ENCODE peak calls at places on chromosomes 12 and 14, in seven cellular contexts. T, K, L, H, E, J and X are unnamed samples.

GRCh38 chr12:91326043-91327027 is 143.7 kb upstream of the DCN start:
- DNase-seq in T (peak; percentile 52), K (peak; percentile 39), L (peak; percentile 65), H (peak; percentile 84), E (peak; percentile 34), J (peak; percentile 63), X (peak; percentile 20)

GRCh38 chr14:94971750-94972149 is 185.6 kb downstream of the DICER1 start:
- DNase-seq in T (peak; percentile 13), K (no peak), L (no peak), H (no peak), E (no peak), J (no peak), X (no peak)

GRCh38 chr12:127214196-127214595 is 1052.8 kb upstream of the TMEM132C start:
- DNase-seq in T (peak; percentile 42), K (no peak), L (no peak), H (no peak), E (no peak), J (no peak), X (no peak)

GRCh38 chr12:2457215-2458112 is 337.3 kb upstream of the FKBP4 start:
- DNase-seq in T (no peak), K (no peak), L (peak; percentile 20), H (no peak), E (no peak), J (no peak), X (no peak)

GRCh38 chr12:109519787-109520186 is 42.4 kb downstream of the UBE3B start:
- DNase-seq in T (no peak), K (no peak), L (no peak), H (no peak), E (no peak), J (no peak), X (no peak)

GRCh38 chr12:13652105-13652504 is 329.3 kb downstream of the GRIN2B start:
- DNase-seq in T (no peak), K (no peak), L (no peak), H (no peak), E (no peak), J (no peak), X (no peak)

GRCh38 chr14:53450871-53451270 is 297.7 kb upstream of the DDHD1 start:
- DNase-seq in T (peak; percentile 75), K (no peak), L (no peak), H (no peak), E (peak; percentile 78), J (no peak), X (peak; percentile 59)

GRCh38 chr12:96399081-96399918 is 939 bp downstream of the CDK17 start:
- DNase-seq in T (peak; percentile 84), K (peak; percentile 78), L (peak; percentile 85), H (peak; percentile 76), E (peak; percentile 10), J (peak; percentile 70), X (no peak)

GRCh38 chr12:30779178-30779577 is 24.4 kb upstream of the CAPRIN2 start:
- DNase-seq in T (no peak), K (no peak), L (peak; percentile 21), H (no peak), E (no peak), J (no peak), X (no peak)

GRCh38 chr12:104499668-104500328 is 43.0 kb downstream of the CHST11 start:
- DNase-seq in T (no peak), K (no peak), L (no peak), H (no peak), E (no peak), J (no peak), X (no peak)

GRCh38 chr14:58072288-58073071 is 79.5 kb downstream of the ARMH4 start:
- DNase-seq in T (peak; percentile 78), K (peak; percentile 60), L (peak; percentile 69), H (peak; percentile 78), E (peak; percentile 56), J (peak; percentile 48), X (no peak)

GRCh38 chr14:76784881-76785280 is 23.6 kb downstream of the VASH1 start:
- DNase-seq in T (peak; percentile 72), K (peak; percentile 65), L (peak; percentile 86), H (peak; percentile 70), E (peak; percentile 79), J (peak; percentile 34), X (peak; percentile 80)

GRCh38 chr12:107390414-107390813 is 295.2 kb upstream of the PWP1 start:
- DNase-seq in T (no peak), K (no peak), L (no peak), H (no peak), E (no peak), J (no peak), X (no peak)

GRCh38 chr12:47955059-47955458 is 8.3 kb upstream of the TMEM106C start:
- DNase-seq in T (no peak), K (no peak), L (no peak), H (peak; percentile 33), E (no peak), J (no peak), X (no peak)

GRCh38 chr14:35992816-35993511 is 166.8 kb downstream of the BRMS1L start:
- DNase-seq in T (no peak), K (no peak), L (no peak), H (no peak), E (no peak), J (no peak), X (no peak)

GRCh38 chr14:59207506-59207933 is 19.1 kb downstream of the DAAM1 start:
- DNase-seq in T (no peak), K (no peak), L (no peak), H (no peak), E (no peak), J (no peak), X (no peak)

GRCh38 chr12:14618990-14619389 is 51.3 kb upstream of the PLBD1 start:
- DNase-seq in T (peak; percentile 56), K (no peak), L (peak; percentile 9), H (peak; percentile 33), E (no peak), J (no peak), X (no peak)

GRCh38 chr12:52005903-52006703 is 643 bp upstream of the TAMALIN start:
- DNase-seq in T (no peak), K (no peak), L (no peak), H (no peak), E (no peak), J (no peak), X (no peak)

GRCh38 chr12:52007982-52008510 is 1.3 kb downstream of the TAMALIN start:
- DNase-seq in T (no peak), K (no peak), L (no peak), H (no peak), E (no peak), J (no peak), X (no peak)

GRCh38 chr12:52006726-52007157 is at the start of gene TAMALIN:
- DNase-seq in T (peak; percentile 59), K (peak; percentile 81), L (no peak), H (peak; percentile 64), E (no peak), J (no peak), X (no peak)

GRCh38 chr12:52009081-52009751 is 2.5 kb downstream of the TAMALIN start:
- DNase-seq in T (no peak), K (no peak), L (no peak), H (no peak), E (no peak), J (no peak), X (no peak)

DNA sequence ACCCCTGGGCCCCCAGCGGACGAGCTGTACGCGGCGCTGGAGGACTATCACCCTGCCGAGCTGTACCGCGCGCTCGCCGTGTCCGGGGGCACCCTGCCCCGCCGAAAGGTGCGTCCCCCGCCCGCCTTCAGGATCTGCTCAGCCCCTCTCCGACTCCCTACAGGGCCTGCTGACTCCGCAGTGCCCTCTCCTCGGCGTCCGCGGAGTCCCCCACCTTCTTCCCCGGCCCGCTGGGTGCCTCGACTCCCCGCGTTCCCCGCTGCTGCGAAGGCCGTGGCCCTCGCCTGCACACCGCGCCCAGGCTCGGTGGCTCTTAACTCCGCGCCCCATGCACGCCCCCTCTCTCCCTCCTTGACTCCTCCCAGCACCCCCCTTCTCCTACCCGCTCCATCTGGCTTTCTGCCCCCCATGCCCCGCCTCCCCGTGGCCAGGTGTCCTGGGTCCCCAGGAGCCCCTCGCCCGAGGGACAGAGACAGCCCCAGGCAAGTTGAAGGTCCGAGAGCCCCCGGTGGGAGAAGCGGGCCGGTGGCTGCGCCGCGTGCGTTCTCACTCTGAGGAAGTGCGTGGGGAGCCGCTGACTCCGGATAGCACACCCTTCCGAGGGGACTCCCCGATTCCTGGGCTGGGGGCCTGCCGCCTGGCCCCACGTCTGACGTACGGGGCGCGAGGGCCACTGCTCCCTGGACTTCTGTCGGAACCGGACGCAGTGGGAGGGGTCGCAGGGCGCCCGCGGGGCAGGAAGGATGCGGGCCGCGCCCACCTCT is 594 bp downstream of the TAMALIN start:
- DNase-seq in T (peak; percentile 42), K (peak; percentile 40), L (no peak), H (peak; percentile 30), E (no peak), J (no peak), X (no peak)
- TF ChIP-seq EZH2 in T (peak; percentile 55), K (peak; percentile 99), L (no peak), H (peak; percentile 95), E (no peak), J (no peak), X (no peak)

DNA sequence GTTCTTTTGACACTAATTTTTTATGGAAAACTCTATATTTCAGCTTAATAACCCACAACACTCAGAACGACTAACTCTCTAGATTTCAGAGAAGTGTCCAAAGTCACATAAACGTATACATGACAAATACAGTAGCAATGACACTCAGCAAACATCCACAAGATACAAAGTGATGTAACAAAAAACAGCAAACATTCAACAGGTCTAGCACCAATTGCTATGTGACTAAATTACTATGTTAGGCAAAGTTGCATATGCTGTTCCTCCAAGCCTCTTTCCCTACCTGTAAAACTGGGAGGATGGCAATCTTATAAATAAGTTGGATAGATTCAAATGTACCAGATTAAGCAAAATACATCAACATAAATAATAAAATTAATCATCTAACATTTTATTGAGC is 1.7 kb downstream of the RECQL start:
- DNase-seq in T (no peak), K (no peak), L (no peak), H (no peak), E (no peak), J (no peak), X (no peak)
- H3K4me3 ChIP-seq in T (peak overlapping the region; percentile 98), K (no peak overlapping the region), L (no peak overlapping the region), H (peak overlapping the region; percentile 6), E (no peak overlapping the region), J (no peak overlapping the region), X (no peak overlapping the region)

GRCh38 chr14:69848903-69849391 is 30.3 kb upstream of the SMOC1 start:
- DNase-seq in T (no peak), K (no peak), L (no peak), H (no peak), E (peak; percentile 70), J (no peak), X (no peak)

GRCh38 chr14:69850736-69851112 is 28.5 kb upstream of the SMOC1 start:
- DNase-seq in T (no peak), K (no peak), L (no peak), H (no peak), E (peak; percentile 88), J (no peak), X (no peak)

GRCh38 chr14:69848156-69848555 is 31.1 kb upstream of the SMOC1 start:
- DNase-seq in T (no peak), K (no peak), L (no peak), H (no peak), E (peak; percentile 58), J (no peak), X (no peak)

GRCh38 chr14:69852897-69853296 is 26.3 kb upstream of the SMOC1 start:
- DNase-seq in T (no peak), K (peak; percentile 59), L (no peak), H (no peak), E (no peak), J (no peak), X (no peak)

GRCh38 chr14:69850086-69850735 is 29.0 kb upstream of the SMOC1 start:
- DNase-seq in T (no peak), K (no peak), L (no peak), H (no peak), E (peak; percentile 86), J (no peak), X (no peak)
- TF ChIP-seq EZH2 in T (no peak), K (no peak), L (no peak), H (no peak), E (no peak), J (no peak), X (no peak)

GRCh38 chr14:104931771-104932675 is 7.3 kb downstream of the PLD4 start:
- DNase-seq in T (no peak), K (no peak), L (no peak), H (no peak), E (no peak), J (no peak), X (no peak)
- H3K4me3 ChIP-seq in T (no peak overlapping the region), K (no peak overlapping the region), L (no peak overlapping the region), H (no peak overlapping the region), E (no peak overlapping the region), J (no peak overlapping the region), X (no peak overlapping the region)